ENCODE peak calls at places on chromosomes 4 and X, in seven cellular contexts. Z is CD8-positive, alpha-beta T cell; U is brain microvascular endothelial cell; Y is pancreas; E is IMR-90; M is MCF 10A; A is HFFc6. H is an unnamed sample.

GRCh38 chr4:158904815-158905214 is 136.0 kb downstream of the FNIP2 start:
- DNase-seq in Z (no peak), U (no peak), Y (no peak), E (no peak), M (no peak), A (no peak), H (no peak)

GRCh38 chrX:118347131-118347530 is 1.2 kb downstream of the WDR44 start:
- DNase-seq in Z (no peak), U (peak; percentile 53), Y (no peak), E (peak; percentile 69), M (peak; percentile 27), A (peak; percentile 57), H (no peak)

GRCh38 chrX:8647176-8647575 is 84.8 kb downstream of the ANOS1 start:
- DNase-seq in Z (no peak), U (no peak), Y (no peak), E (no peak), M (peak; percentile 30), A (no peak), H (no peak)

GRCh38 chrX:97672138-97672537 is 788.4 kb downstream of the RPA4 start:
- DNase-seq in Z (no peak), U (no peak), Y (no peak), E (no peak), M (no peak), A (no peak), H (no peak)

GRCh38 chrX:19382500-19383145 is 38.9 kb downstream of the PDHA1 start:
- DNase-seq in Z (peak; percentile 20), U (peak; percentile 26), Y (peak; percentile 54), E (peak; percentile 32), M (peak; percentile 66), A (peak; percentile 0), H (no peak)

GRCh38 chr4:71195932-71196331 is 142.9 kb upstream of the SLC4A4 start:
- DNase-seq in Z (no peak), U (peak; percentile 73), Y (no peak), E (peak; percentile 87), M (no peak), A (peak; percentile 82), H (no peak)

GRCh38 chrX:116232833-116233232 is 62.3 kb downstream of the AGTR2 start:
- DNase-seq in Z (no peak), U (peak; percentile 37), Y (no peak), E (peak; percentile 4), M (peak; percentile 79), A (no peak), H (peak; percentile 10)

GRCh38 chrX:131830400-131831184 is 192.5 kb upstream of the STK26 start:
- DNase-seq in Z (no peak), U (peak; percentile 78), Y (peak; percentile 72), E (peak; percentile 69), M (peak; percentile 31), A (peak; percentile 25), H (peak; percentile 37)

GRCh38 chrX:56763556-56764152 is 34.6 kb downstream of the NBDY start:
- DNase-seq in Z (no peak), U (peak; percentile 16), Y (peak; percentile 75), E (peak; percentile 75), M (peak; percentile 78), A (no peak), H (peak; percentile 73)

GRCh38 chr4:89837385-89837995 is 529 bp upstream of the SNCA start:
- DNase-seq in Z (no peak), U (peak; percentile 6), Y (peak; percentile 23), E (peak; percentile 16), M (peak; percentile 55), A (no peak), H (no peak)

GRCh38 chr4:13527192-13527982 is 16.9 kb downstream of the NKX3-2 start:
- DNase-seq in Z (no peak), U (no peak), Y (no peak), E (no peak), M (no peak), A (no peak), H (no peak)

GRCh38 chrX:41603591-41603990 is 85.2 kb upstream of the GPR34 start:
- DNase-seq in Z (no peak), U (no peak), Y (no peak), E (no peak), M (no peak), A (no peak), H (no peak)

GRCh38 chr4:188297873-188298272 is 158.6 kb downstream of the TRIML1 start:
- DNase-seq in Z (no peak), U (peak; percentile 78), Y (no peak), E (peak; percentile 85), M (no peak), A (peak; percentile 6), H (no peak)

GRCh38 chr4:65089666-65090065 is 580.6 kb downstream of the EPHA5 start:
- DNase-seq in Z (no peak), U (peak; percentile 13), Y (no peak), E (no peak), M (peak; percentile 32), A (no peak), H (no peak)

GRCh38 chr4:102779204-102779603 is 18.4 kb upstream of the MANBA start:
- DNase-seq in Z (no peak), U (no peak), Y (no peak), E (no peak), M (no peak), A (no peak), H (no peak)

GRCh38 chr4:89939994-89940393 is 45.3 kb downstream of the MMRN1 start:
- DNase-seq in Z (no peak), U (no peak), Y (peak; percentile 19), E (no peak), M (peak; percentile 22), A (no peak), H (no peak)

GRCh38 chrX:12894074-12894691 is 12.2 kb upstream of the TLR8 start:
- DNase-seq in Z (peak; percentile 25), U (peak; percentile 8), Y (no peak), E (peak; percentile 18), M (peak; percentile 53), A (no peak), H (no peak)

GRCh38 chr4:138310991-138311390 is 68.8 kb upstream of the SLC7A11 start:
- DNase-seq in Z (no peak), U (peak; percentile 55), Y (no peak), E (peak; percentile 62), M (peak; percentile 22), A (peak; percentile 52), H (peak; percentile 32)

DNA sequence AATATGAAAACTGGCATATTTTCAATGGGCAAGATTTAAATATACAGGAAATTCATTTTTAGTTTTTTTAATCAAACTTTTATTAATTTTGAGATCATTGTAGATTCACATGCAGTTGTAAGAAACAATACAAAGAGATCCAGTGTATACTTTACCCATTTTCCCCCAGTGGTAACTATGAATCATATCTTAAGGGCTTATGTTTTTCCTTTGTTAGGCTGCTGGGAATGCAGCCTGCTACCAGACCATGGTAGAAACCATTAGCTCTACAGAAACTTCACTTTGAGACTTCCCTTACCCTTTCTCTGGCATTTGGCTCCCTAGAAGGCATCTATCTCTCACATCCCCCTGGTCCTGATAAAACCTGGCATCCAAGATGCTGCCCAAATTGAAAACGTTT is 147.6 kb upstream of the EOLA2 start:
- DNase-seq in Z (no peak), U (no peak), Y (no peak), E (peak; percentile 50), M (no peak), A (peak; percentile 3), H (no peak)
- TF ChIP-seq CTCF in Z (no peak), U (no peak), Y (no peak), E (no peak), M (no peak), A (no peak), H (no peak)

GRCh38 chr4:110184791-110185155 is 13.6 kb downstream of the ELOVL6 start:
- DNase-seq in Z (no peak), U (no peak), Y (no peak), E (no peak), M (no peak), A (no peak), H (no peak)

GRCh38 chr4:110190249-110190648 is 8.2 kb downstream of the ELOVL6 start:
- DNase-seq in Z (no peak), U (no peak), Y (no peak), E (no peak), M (peak; percentile 62), A (no peak), H (no peak)

GRCh38 chr4:110183643-110184042 is 14.8 kb downstream of the ELOVL6 start:
- DNase-seq in Z (no peak), U (no peak), Y (no peak), E (no peak), M (no peak), A (no peak), H (no peak)

GRCh38 chr4:110184124-110184790 is 14.2 kb downstream of the ELOVL6 start:
- DNase-seq in Z (no peak), U (no peak), Y (no peak), E (no peak), M (no peak), A (peak; percentile 11), H (no peak)

GRCh38 chr4:110188113-110188512 is 10.3 kb downstream of the ELOVL6 start:
- DNase-seq in Z (no peak), U (no peak), Y (no peak), E (no peak), M (no peak), A (no peak), H (no peak)
- TF ChIP-seq CTCF in Z (no peak), U (no peak), Y (no peak), E (no peak), M (no peak), A (no peak), H (no peak)

DNA sequence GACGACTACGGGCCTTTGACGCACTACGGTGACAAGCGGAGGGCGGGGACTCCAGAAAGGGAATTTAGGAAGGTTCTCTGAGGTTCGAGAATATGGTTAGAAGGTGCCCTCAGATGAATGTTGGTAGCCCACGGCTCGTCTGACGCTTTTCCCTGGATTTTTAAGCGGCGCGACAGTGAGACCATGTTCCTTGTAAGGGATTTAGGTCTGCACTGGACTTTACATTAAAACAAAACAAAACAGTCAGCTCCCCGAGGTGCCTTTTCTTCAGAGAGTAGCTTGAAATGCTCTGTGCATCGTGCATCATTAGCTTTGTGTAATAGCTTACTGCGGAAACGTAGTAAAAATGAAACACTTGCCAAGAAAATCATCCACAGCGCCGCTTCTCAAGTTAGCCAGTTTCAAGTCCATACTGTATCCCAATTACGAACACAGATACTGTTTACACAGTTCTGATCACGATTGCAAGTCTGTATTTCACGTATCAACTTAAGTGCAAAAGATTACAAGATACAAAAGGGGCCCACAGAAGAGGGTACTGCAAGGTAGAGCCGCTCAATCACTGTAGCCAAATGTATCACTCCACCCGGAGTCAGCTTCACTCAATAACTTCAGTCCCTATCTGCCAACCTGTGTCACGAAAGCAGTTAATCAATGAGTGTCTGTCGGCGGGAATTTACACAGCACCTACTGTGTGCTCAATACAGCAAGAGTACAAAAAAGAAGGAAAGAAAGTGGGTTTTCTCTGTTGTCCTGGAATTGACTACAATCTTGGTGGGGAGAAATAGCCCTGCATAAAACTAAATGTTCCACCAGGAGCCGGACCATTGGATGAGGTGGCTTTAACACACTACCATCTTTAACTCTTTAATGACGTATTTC is 525 bp upstream of the NKRF start:
- DNase-seq in Z (no peak), U (no peak), Y (no peak), E (peak; percentile 49), M (no peak), A (peak; percentile 2), H (peak; percentile 72)
- TF ChIP-seq CTCF in Z (no peak), U (no peak), Y (no peak), E (no peak), M (no peak), A (no peak), H (no peak)

DNA sequence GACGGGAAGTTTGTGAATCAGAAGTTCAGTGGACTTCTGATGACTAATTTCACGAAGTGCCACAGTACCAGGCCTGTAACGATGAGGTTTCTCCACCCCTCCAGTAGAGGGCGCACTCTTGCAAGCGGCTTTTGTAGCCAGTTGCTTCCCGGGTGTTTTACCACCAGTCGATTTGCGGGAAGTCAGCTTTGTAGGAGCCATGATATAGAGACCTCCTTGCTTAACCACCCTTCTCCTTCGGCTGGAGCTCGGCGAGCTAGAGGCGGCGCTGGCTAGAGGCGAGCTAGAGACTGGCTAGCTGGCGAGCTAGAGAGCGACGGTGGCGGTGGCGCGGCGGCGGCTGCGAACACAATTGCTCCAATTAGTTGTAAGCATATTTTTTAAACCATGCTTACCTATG is 72.0 kb downstream of the IL1RAPL1 start:
- DNase-seq in Z (no peak), U (no peak), Y (no peak), E (no peak), M (no peak), A (no peak), H (no peak)
- TF ChIP-seq CTCF in Z (no peak), U (peak; percentile 52), Y (no peak), E (no peak), M (peak; percentile 29), A (no peak), H (peak; percentile 4)

H was measured in AG09319.